ENCODE peak calls at places on chromosomes 1 and 21, in four cellular contexts. U is ELR, I is anterior cingulate cortex, C is mucosa of gallbladder. G is an unnamed sample.

GRCh38 chr1:202122639-202123335 is at the start of gene GPR37L1:
- DNase-seq in U (peak; percentile 65), I (peak; percentile 87), C (no peak), G (no peak)

GRCh38 chr1:208977861-208978260 is 605.7 kb upstream of the CAMK1G start:
- DNase-seq in U (peak; percentile 37), I (no peak), C (no peak), G (no peak)

GRCh38 chr1:231177226-231177625 is 15.4 kb downstream of the TRIM67 start:
- DNase-seq in U (no peak), I (no peak), C (no peak), G (no peak)

GRCh38 chr1:1090424-1091343 is 16.6 kb upstream of the RNF223 start:
- DNase-seq in U (no peak), I (no peak), C (no peak), G (peak; percentile 7)

GRCh38 chr1:55275151-55275748 is 60.1 kb upstream of the USP24 start:
- DNase-seq in U (no peak), I (peak; percentile 62), C (no peak), G (peak; percentile 31)

GRCh38 chr1:205344010-205344808 is 12.5 kb downstream of the KLHDC8A start:
- DNase-seq in U (no peak), I (peak; percentile 35), C (peak; percentile 26), G (peak; percentile 45)

GRCh38 chr1:24886241-24886640 is 43.8 kb downstream of the RUNX3 start:
- DNase-seq in U (no peak), I (no peak), C (no peak), G (peak; percentile 29)

GRCh38 chr1:198726455-198726854 is 87.6 kb downstream of the PTPRC start:
- DNase-seq in U (peak; percentile 70), I (no peak), C (no peak), G (no peak)

GRCh38 chr1:30968220-30968971 is 59.8 kb upstream of the SDC3 start:
- DNase-seq in U (no peak), I (no peak), C (no peak), G (no peak)

GRCh38 chr1:161952603-161953172 is 71.0 kb downstream of the OLFML2B start:
- DNase-seq in U (no peak), I (no peak), C (no peak), G (no peak)

GRCh38 chr1:208270679-208271111 is 26.5 kb upstream of the PLXNA2 start:
- DNase-seq in U (no peak), I (no peak), C (no peak), G (no peak)

GRCh38 chr1:201276891-201277290 is 6.4 kb upstream of the PKP1 start:
- DNase-seq in U (no peak), I (no peak), C (no peak), G (no peak)

GRCh38 chr1:90386899-90387334 is 330.2 kb downstream of the BARHL2 start:
- DNase-seq in U (peak; percentile 79), I (no peak), C (no peak), G (no peak)

GRCh38 chr21:26444646-26445045 is 128.4 kb downstream of the CYYR1 start:
- DNase-seq in U (no peak), I (no peak), C (no peak), G (no peak)

GRCh38 chr1:110207831-110208230 is 2.3 kb upstream of the KCNC4 start:
- DNase-seq in U (peak; percentile 66), I (no peak), C (peak; percentile 64), G (peak; percentile 74)

GRCh38 chr1:41741244-41741643 is 177.5 kb downstream of the HIVEP3 start:
- DNase-seq in U (peak; percentile 44), I (no peak), C (no peak), G (no peak)

GRCh38 chr21:32562426-32562825 is 22.9 kb downstream of the TCP10L start:
- DNase-seq in U (peak; percentile 79), I (no peak), C (peak; percentile 39), G (peak; percentile 22)

GRCh38 chr1:204286841-204287387 is 72.8 kb downstream of the PLEKHA6 start:
- DNase-seq in U (no peak), I (peak; percentile 29), C (peak; percentile 69), G (peak; percentile 35)

GRCh38 chr1:112557385-112557784 is 48.6 kb downstream of the WNT2B start:
- DNase-seq in U (peak; percentile 44), I (no peak), C (no peak), G (no peak)

GRCh38 chr1:17538428-17539130 is 919 bp upstream of the ARHGEF10L start:
- DNase-seq in U (peak; percentile 45), I (peak; percentile 9), C (no peak), G (no peak)

GRCh38 chr1:39509360-39510009 is 18.0 kb downstream of the BMP8A start:
- DNase-seq in U (peak; percentile 52), I (no peak), C (peak; percentile 40), G (peak; percentile 71)